ENCODE peak calls at places on chromosomes 5 and 9, in nine cellular contexts. One of them, this sample, is unnamed.

GRCh38 chr9:71627537-71627936 is 140.8 kb downstream of the CEMIP2 start:
- ATAC-seq in upper lobe of left lung: no peak
- ATAC-seq in esophagus mucosa: no peak
- ATAC-seq in GM12878: no peak
- ATAC-seq in HCT116: no peak
- ATAC-seq in activated CD8-positive, alpha-beta T cell treated with anti-CD3 and anti-CD28 coated beads, Interleukin-2, amount 10 ng/mL, durations not matched to agents 7 days and 5 days: no peak
- ATAC-seq in sciatic nerve: no peak
- ATAC-seq in activated naive CD8-positive, alpha-beta T cell treated with anti-CD3 and anti-CD28 coated beads, Interleukin-2, amount 50 U/mL, for 24 hours: no peak
- ATAC-seq in CD8-positive, alpha-beta T cell: no peak
- ATAC-seq in this sample: no peak

GRCh38 chr9:127880143-127880542 is 2.7 kb upstream of the AK1 start:
- ATAC-seq in esophagus mucosa: no peak
- ATAC-seq in activated CD8-positive, alpha-beta T cell treated with anti-CD3 and anti-CD28 coated beads, Interleukin-2, amount 10 ng/mL, durations not matched to agents 7 days and 5 days: no peak
- ATAC-seq in upper lobe of left lung: no peak
- ATAC-seq in HCT116: no peak
- ATAC-seq in CD8-positive, alpha-beta T cell: no peak
- ATAC-seq in activated naive CD8-positive, alpha-beta T cell treated with anti-CD3 and anti-CD28 coated beads, Interleukin-2, amount 50 U/mL, for 24 hours: no peak
- ATAC-seq in GM12878: peak; percentile 27
- ATAC-seq in sciatic nerve: no peak
- ATAC-seq in this sample: no peak

GRCh38 chr5:137205237-137205636 is 293.9 kb downstream of the SPOCK1 start:
- ATAC-seq in CD8-positive, alpha-beta T cell: no peak
- ATAC-seq in HCT116: no peak
- ATAC-seq in activated naive CD8-positive, alpha-beta T cell treated with anti-CD3 and anti-CD28 coated beads, Interleukin-2, amount 50 U/mL, for 24 hours: no peak
- ATAC-seq in GM12878: peak; percentile 49
- ATAC-seq in upper lobe of left lung: no peak
- ATAC-seq in esophagus mucosa: peak; percentile 94
- ATAC-seq in sciatic nerve: no peak
- ATAC-seq in activated CD8-positive, alpha-beta T cell treated with anti-CD3 and anti-CD28 coated beads, Interleukin-2, amount 10 ng/mL, durations not matched to agents 7 days and 5 days: no peak
- ATAC-seq in this sample: peak; percentile 60

GRCh38 chr5:163626904-163627434 is 121.5 kb downstream of the MAT2B start:
- ATAC-seq in upper lobe of left lung: no peak
- ATAC-seq in HCT116: no peak
- ATAC-seq in GM12878: no peak
- ATAC-seq in activated naive CD8-positive, alpha-beta T cell treated with anti-CD3 and anti-CD28 coated beads, Interleukin-2, amount 50 U/mL, for 24 hours: no peak
- ATAC-seq in CD8-positive, alpha-beta T cell: no peak
- ATAC-seq in sciatic nerve: no peak
- ATAC-seq in esophagus mucosa: no peak
- ATAC-seq in activated CD8-positive, alpha-beta T cell treated with anti-CD3 and anti-CD28 coated beads, Interleukin-2, amount 10 ng/mL, durations not matched to agents 7 days and 5 days: no peak
- ATAC-seq in this sample: no peak

GRCh38 chr9:114779352-114779845 is 26.4 kb downstream of the TNFSF15 start:
- ATAC-seq in sciatic nerve: peak; percentile 55
- ATAC-seq in activated CD8-positive, alpha-beta T cell treated with anti-CD3 and anti-CD28 coated beads, Interleukin-2, amount 10 ng/mL, durations not matched to agents 7 days and 5 days: no peak
- ATAC-seq in activated naive CD8-positive, alpha-beta T cell treated with anti-CD3 and anti-CD28 coated beads, Interleukin-2, amount 50 U/mL, for 24 hours: no peak
- ATAC-seq in GM12878: no peak
- ATAC-seq in esophagus mucosa: peak; percentile 76
- ATAC-seq in HCT116: peak; percentile 54
- ATAC-seq in upper lobe of left lung: peak; percentile 34
- ATAC-seq in CD8-positive, alpha-beta T cell: no peak
- ATAC-seq in this sample: no peak

GRCh38 chr9:102479191-102479590 is 515.9 kb upstream of the CYLC2 start:
- ATAC-seq in sciatic nerve: no peak
- ATAC-seq in HCT116: no peak
- ATAC-seq in activated CD8-positive, alpha-beta T cell treated with anti-CD3 and anti-CD28 coated beads, Interleukin-2, amount 10 ng/mL, durations not matched to agents 7 days and 5 days: no peak
- ATAC-seq in esophagus mucosa: no peak
- ATAC-seq in GM12878: no peak
- ATAC-seq in CD8-positive, alpha-beta T cell: no peak
- ATAC-seq in upper lobe of left lung: no peak
- ATAC-seq in activated naive CD8-positive, alpha-beta T cell treated with anti-CD3 and anti-CD28 coated beads, Interleukin-2, amount 50 U/mL, for 24 hours: no peak
- ATAC-seq in this sample: no peak

GRCh38 chr9:6630502-6631206 is 14.9 kb downstream of the GLDC start:
- ATAC-seq in activated CD8-positive, alpha-beta T cell treated with anti-CD3 and anti-CD28 coated beads, Interleukin-2, amount 10 ng/mL, durations not matched to agents 7 days and 5 days: no peak
- ATAC-seq in CD8-positive, alpha-beta T cell: no peak
- ATAC-seq in sciatic nerve: peak; percentile 13
- ATAC-seq in HCT116: no peak
- ATAC-seq in activated naive CD8-positive, alpha-beta T cell treated with anti-CD3 and anti-CD28 coated beads, Interleukin-2, amount 50 U/mL, for 24 hours: peak; percentile 53
- ATAC-seq in GM12878: peak; percentile 78
- ATAC-seq in upper lobe of left lung: no peak
- ATAC-seq in esophagus mucosa: peak; percentile 49
- ATAC-seq in this sample: peak; percentile 94

GRCh38 chr5:172274951-172275753 is 8.4 kb downstream of the UBTD2 start:
- ATAC-seq in activated CD8-positive, alpha-beta T cell treated with anti-CD3 and anti-CD28 coated beads, Interleukin-2, amount 10 ng/mL, durations not matched to agents 7 days and 5 days: no peak
- ATAC-seq in esophagus mucosa: peak; percentile 95
- ATAC-seq in activated naive CD8-positive, alpha-beta T cell treated with anti-CD3 and anti-CD28 coated beads, Interleukin-2, amount 50 U/mL, for 24 hours: peak; percentile 89
- ATAC-seq in CD8-positive, alpha-beta T cell: peak; percentile 90
- ATAC-seq in GM12878: peak; percentile 79
- ATAC-seq in sciatic nerve: peak; percentile 55
- ATAC-seq in HCT116: no peak
- ATAC-seq in upper lobe of left lung: peak; percentile 45
- ATAC-seq in this sample: peak; percentile 91

GRCh38 chr5:169702726-169703481 is 65.8 kb downstream of the DOCK2 start:
- ATAC-seq in activated CD8-positive, alpha-beta T cell treated with anti-CD3 and anti-CD28 coated beads, Interleukin-2, amount 10 ng/mL, durations not matched to agents 7 days and 5 days: no peak
- ATAC-seq in upper lobe of left lung: no peak
- ATAC-seq in CD8-positive, alpha-beta T cell: no peak
- ATAC-seq in activated naive CD8-positive, alpha-beta T cell treated with anti-CD3 and anti-CD28 coated beads, Interleukin-2, amount 50 U/mL, for 24 hours: peak; percentile 81
- ATAC-seq in HCT116: no peak
- ATAC-seq in sciatic nerve: no peak
- ATAC-seq in esophagus mucosa: no peak
- ATAC-seq in GM12878: peak; percentile 88
- ATAC-seq in this sample: peak; percentile 92

GRCh38 chr5:173767580-173768266 is 120.4 kb upstream of the CPEB4 start:
- ATAC-seq in esophagus mucosa: no peak
- ATAC-seq in sciatic nerve: no peak
- ATAC-seq in GM12878: no peak
- ATAC-seq in activated naive CD8-positive, alpha-beta T cell treated with anti-CD3 and anti-CD28 coated beads, Interleukin-2, amount 50 U/mL, for 24 hours: no peak
- ATAC-seq in activated CD8-positive, alpha-beta T cell treated with anti-CD3 and anti-CD28 coated beads, Interleukin-2, amount 10 ng/mL, durations not matched to agents 7 days and 5 days: no peak
- ATAC-seq in CD8-positive, alpha-beta T cell: no peak
- ATAC-seq in upper lobe of left lung: no peak
- ATAC-seq in HCT116: no peak
- ATAC-seq in this sample: no peak

GRCh38 chr5:150763023-150763793 is 4.4 kb upstream of the DCTN4 start:
- ATAC-seq in CD8-positive, alpha-beta T cell: no peak
- ATAC-seq in esophagus mucosa: peak; percentile 54
- ATAC-seq in sciatic nerve: peak; percentile 61
- ATAC-seq in HCT116: no peak
- ATAC-seq in activated naive CD8-positive, alpha-beta T cell treated with anti-CD3 and anti-CD28 coated beads, Interleukin-2, amount 50 U/mL, for 24 hours: no peak
- ATAC-seq in upper lobe of left lung: peak; percentile 21
- ATAC-seq in GM12878: no peak
- ATAC-seq in activated CD8-positive, alpha-beta T cell treated with anti-CD3 and anti-CD28 coated beads, Interleukin-2, amount 10 ng/mL, durations not matched to agents 7 days and 5 days: no peak
- ATAC-seq in this sample: no peak

GRCh38 chr5:10354048-10354872 is 765 bp downstream of the MARCHF6 start:
- ATAC-seq in HCT116: peak; percentile 35
- ATAC-seq in esophagus mucosa: no peak
- ATAC-seq in upper lobe of left lung: peak; percentile 18
- ATAC-seq in CD8-positive, alpha-beta T cell: no peak
- ATAC-seq in activated naive CD8-positive, alpha-beta T cell treated with anti-CD3 and anti-CD28 coated beads, Interleukin-2, amount 50 U/mL, for 24 hours: no peak
- ATAC-seq in sciatic nerve: no peak
- ATAC-seq in activated CD8-positive, alpha-beta T cell treated with anti-CD3 and anti-CD28 coated beads, Interleukin-2, amount 10 ng/mL, durations not matched to agents 7 days and 5 days: peak; percentile 4
- ATAC-seq in GM12878: peak; percentile 30
- ATAC-seq in this sample: peak; percentile 13

GRCh38 chr9:123678038-123678877 is 251.7 kb downstream of the DENND1A start:
- ATAC-seq in GM12878: no peak
- ATAC-seq in activated naive CD8-positive, alpha-beta T cell treated with anti-CD3 and anti-CD28 coated beads, Interleukin-2, amount 50 U/mL, for 24 hours: no peak
- ATAC-seq in activated CD8-positive, alpha-beta T cell treated with anti-CD3 and anti-CD28 coated beads, Interleukin-2, amount 10 ng/mL, durations not matched to agents 7 days and 5 days: no peak
- ATAC-seq in esophagus mucosa: no peak
- ATAC-seq in CD8-positive, alpha-beta T cell: no peak
- ATAC-seq in HCT116: no peak
- ATAC-seq in sciatic nerve: no peak
- ATAC-seq in upper lobe of left lung: no peak
- ATAC-seq in this sample: no peak

GRCh38 chr5:170697031-170697430 is 86.5 kb upstream of the GABRP start:
- ATAC-seq in activated naive CD8-positive, alpha-beta T cell treated with anti-CD3 and anti-CD28 coated beads, Interleukin-2, amount 50 U/mL, for 24 hours: no peak
- ATAC-seq in HCT116: no peak
- ATAC-seq in GM12878: no peak
- ATAC-seq in activated CD8-positive, alpha-beta T cell treated with anti-CD3 and anti-CD28 coated beads, Interleukin-2, amount 10 ng/mL, durations not matched to agents 7 days and 5 days: no peak
- ATAC-seq in upper lobe of left lung: no peak
- ATAC-seq in sciatic nerve: no peak
- ATAC-seq in esophagus mucosa: no peak
- ATAC-seq in CD8-positive, alpha-beta T cell: no peak
- ATAC-seq in this sample: no peak

GRCh38 chr5:97009212-97009898 is 73.5 kb downstream of the LNPEP start:
- ATAC-seq in activated CD8-positive, alpha-beta T cell treated with anti-CD3 and anti-CD28 coated beads, Interleukin-2, amount 10 ng/mL, durations not matched to agents 7 days and 5 days: no peak
- ATAC-seq in activated naive CD8-positive, alpha-beta T cell treated with anti-CD3 and anti-CD28 coated beads, Interleukin-2, amount 50 U/mL, for 24 hours: peak; percentile 29
- ATAC-seq in GM12878: peak; percentile 86
- ATAC-seq in HCT116: no peak
- ATAC-seq in upper lobe of left lung: peak; percentile 65
- ATAC-seq in esophagus mucosa: no peak
- ATAC-seq in sciatic nerve: peak; percentile 36
- ATAC-seq in CD8-positive, alpha-beta T cell: peak; percentile 58
- ATAC-seq in this sample: peak; percentile 69

GRCh38 chr9:88723751-88724150 is 188.8 kb downstream of the NXNL2 start:
- ATAC-seq in sciatic nerve: no peak
- ATAC-seq in HCT116: no peak
- ATAC-seq in activated CD8-positive, alpha-beta T cell treated with anti-CD3 and anti-CD28 coated beads, Interleukin-2, amount 10 ng/mL, durations not matched to agents 7 days and 5 days: no peak
- ATAC-seq in upper lobe of left lung: no peak
- ATAC-seq in esophagus mucosa: no peak
- ATAC-seq in activated naive CD8-positive, alpha-beta T cell treated with anti-CD3 and anti-CD28 coated beads, Interleukin-2, amount 50 U/mL, for 24 hours: no peak
- ATAC-seq in GM12878: no peak
- ATAC-seq in CD8-positive, alpha-beta T cell: no peak
- ATAC-seq in this sample: no peak